ENCODE peak calls at places on chromosomes 11 and 22, in six cellular contexts. Q, J, A, U, Z and L are unnamed samples.

GRCh38 chr22:19873138-19873959 is 18.7 kb upstream of the GNB1L start:
- DNase-seq in J (no peak), U (peak), A (no peak), Q (no peak), Z (no peak), L (no peak)

GRCh38 chr11:126424471-126425039 is 69.1 kb downstream of the ST3GAL4 start:
- DNase-seq in U (no peak), Q (no peak), A (no peak), Z (no peak), J (no peak), L (no peak)

GRCh38 chr11:122709042-122709760 is 53.7 kb downstream of the UBASH3B start:
- DNase-seq in Q (no peak), Z (no peak), A (no peak), J (no peak), U (no peak), L (no peak)

GRCh38 chr11:99932684-99933083 is 754.4 kb upstream of the ARHGAP42 start:
- DNase-seq in J (no peak), U (no peak), Z (no peak), A (no peak), Q (no peak), L (no peak)

GRCh38 chr11:17393472-17393871 is 5.0 kb upstream of the KCNJ11 start:
- DNase-seq in A (no peak), J (no peak), U (no peak), Z (no peak), Q (no peak), L (no peak)

GRCh38 chr11:74085542-74085892 is 76.6 kb upstream of the UCP3 start:
- DNase-seq in Z (no peak), Q (no peak), A (no peak), J (no peak), U (no peak), L (no peak)

GRCh38 chr22:33438273-33438672 is 380.1 kb upstream of the SYN3 start:
- DNase-seq in U (no peak), Q (no peak), A (no peak), Z (no peak), J (peak), L (no peak)

GRCh38 chr11:119592642-119593041 is 136.4 kb downstream of the NECTIN1 start:
- DNase-seq in Z (no peak), U (no peak), A (no peak), J (no peak), Q (no peak), L (no peak)

GRCh38 chr11:124896071-124896750 is 1.5 kb downstream of the ROBO4 start:
- DNase-seq in J (no peak), Q (no peak), Z (no peak), A (no peak), U (no peak), L (no peak)

GRCh38 chr22:20530368-20531153 is 23.2 kb downstream of the MED15 start:
- DNase-seq in Q (no peak), J (no peak), A (no peak), U (no peak), Z (no peak), L (no peak)